ENCODE peak calls at places on chromosomes 12 and 14, in four cellular contexts. L is fibroblast of lung, Q is spleen, K is body of pancreas. X is an unnamed sample.

GRCh38 chr12:54765652-54766051 is 88.7 kb upstream of the MUCL1 start:
- DNase-seq in L (no peak), Q (no peak), K (no peak), X (no peak)

GRCh38 chr12:12616512-12617275 is 5.0 kb downstream of the CREBL2 start:
- DNase-seq in L (peak; percentile 18), Q (no peak), K (no peak), X (peak; percentile 5)

GRCh38 chr12:50986961-50987737 is 34.8 kb downstream of the HIGD1C start:
- DNase-seq in L (peak; percentile 42), Q (no peak), K (peak; percentile 69), X (peak; percentile 76)

GRCh38 chr14:32087173-32087861 is 10.2 kb downstream of the ARHGAP5 start:
- DNase-seq in L (peak; percentile 85), Q (no peak), K (no peak), X (peak; percentile 53)

GRCh38 chr12:16048511-16048910 is 137.4 kb downstream of the DERA start:
- DNase-seq in L (no peak), Q (no peak), K (no peak), X (no peak)

GRCh38 chr14:73973497-73973896 is 23.4 kb downstream of the COQ6 start:
- DNase-seq in L (no peak), Q (no peak), K (no peak), X (no peak)

GRCh38 chr12:65637774-65638173 is 186.5 kb upstream of the HMGA2 start:
- DNase-seq in L (peak; percentile 56), Q (no peak), K (no peak), X (peak; percentile 56)

GRCh38 chr12:96879301-96879700 is 27.8 kb upstream of the NEDD1 start:
- DNase-seq in L (peak; percentile 59), Q (no peak), K (no peak), X (no peak)

GRCh38 chr14:102605026-102605425 is 12.6 kb downstream of the RCOR1 start:
- DNase-seq in L (no peak), Q (no peak), K (peak; percentile 28), X (peak; percentile 49)

GRCh38 chr12:109771746-109772621 is 58.4 kb downstream of the FAM222A start:
- DNase-seq in L (no peak), Q (no peak), K (no peak), X (no peak)
- TF ChIP-seq CTCF in L (no peak), Q (no peak), K (no peak), X (no peak)

GRCh38 chr12:52518574-52519469 is 1.4 kb downstream of the KRT5 start:
- DNase-seq in L (no peak), Q (no peak), K (no peak), X (no peak)

GRCh38 chr12:52515927-52516831 is 4.0 kb downstream of the KRT5 start:
- DNase-seq in L (peak; percentile 40), Q (no peak), K (no peak), X (peak; percentile 53)

GRCh38 chr12:52515319-52515646 is 4.9 kb downstream of the KRT5 start:
- DNase-seq in L (no peak), Q (no peak), K (no peak), X (no peak)

GRCh38 chr12:52517888-52518287 is 2.3 kb downstream of the KRT5 start:
- DNase-seq in L (no peak), Q (no peak), K (no peak), X (no peak)

DNA sequence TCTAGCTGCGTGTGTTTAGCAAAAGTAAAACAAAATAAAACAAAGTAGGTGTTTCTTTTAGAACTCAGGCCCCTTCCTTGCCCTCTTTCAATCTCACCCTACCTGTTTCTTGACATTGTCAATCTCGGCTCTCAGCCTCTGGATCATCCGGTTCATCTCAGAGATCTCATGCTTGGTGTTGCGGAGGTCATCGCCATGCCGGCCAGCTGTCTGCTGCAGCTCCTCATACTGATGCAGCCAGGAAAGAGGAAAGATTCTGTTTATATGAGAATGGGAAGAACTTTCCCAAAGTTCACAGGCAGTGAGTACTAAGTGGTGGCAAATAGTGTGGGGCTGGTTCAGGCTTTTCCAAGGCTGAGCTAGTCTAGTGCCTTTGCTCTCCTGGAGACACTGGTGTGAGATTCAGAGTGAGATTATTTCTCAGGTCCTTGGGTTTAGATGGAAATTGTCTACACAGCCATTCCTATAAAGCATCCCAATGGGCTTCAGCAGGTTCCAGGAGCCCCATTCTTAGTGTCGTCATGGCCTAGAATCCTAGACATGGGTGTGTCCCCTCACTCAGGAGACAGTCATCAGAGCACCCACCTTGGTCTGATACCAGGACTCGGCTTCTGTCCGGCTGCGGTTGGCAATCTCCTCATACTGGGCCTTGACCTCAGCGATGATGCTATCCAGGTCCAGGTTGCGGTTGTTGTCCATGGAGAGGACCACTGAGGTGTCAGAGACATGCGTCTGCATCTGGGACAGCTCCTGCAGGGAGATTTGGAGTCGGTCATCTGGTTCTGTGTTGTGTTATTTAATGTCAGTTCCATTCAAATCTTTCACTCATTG is 3.0 kb downstream of the KRT5 start:
- DNase-seq in L (no peak), Q (no peak), K (no peak), X (no peak)
- H3K4me3 ChIP-seq in L (no peak overlapping the region), Q (no peak overlapping the region), K (no peak overlapping the region), X (no peak overlapping the region)

GRCh38 chr12:77782034-77782433 is 48.7 kb upstream of the NAV3 start:
- DNase-seq in L (no peak), Q (no peak), K (no peak), X (no peak)
- TF ChIP-seq CTCF in L (no peak), Q (no peak), K (no peak), X (no peak)

GRCh38 chr12:64583395-64584172 is 26.7 kb upstream of the RASSF3 start:
- DNase-seq in L (no peak), Q (no peak), K (no peak), X (peak; percentile 15)
- H3K4me3 ChIP-seq in L (no peak overlapping the region), Q (peak overlapping the region; percentile 2), K (no peak overlapping the region), X (no peak overlapping the region)